ENCODE peak calls at places on chromosomes 11 and 22, in eight cellular contexts. Z is natural killer cell, C is PC-9, K is MM.1S, V is IMR-90, X is NB4, H is AG09309, G is HepG2. R is an unnamed sample.
A peak's percentile ranks its signal among the peaks of the same experiment; 100 is the strongest.

GRCh38 chr11:2584812-2585565 is 114.8 kb downstream of the KCNQ1OT1 start:
- DNase-seq in Z (no peak), C (no peak), K (no peak), V (no peak), X (no peak), H (no peak), G (no peak), R (peak; percentile 13)

GRCh38 chr11:60625262-60625661 is 74.2 kb upstream of the MS4A8 start:
- DNase-seq in Z (no peak), C (peak; percentile 6), K (peak; percentile 64), V (peak; percentile 23), X (peak; percentile 42), H (peak; percentile 4), G (peak; percentile 22), R (no peak)

GRCh38 chr11:56292154-56292553 is at the start of gene OR8H1:
- DNase-seq in Z (no peak), C (no peak), K (no peak), V (no peak), X (no peak), H (no peak), G (no peak), R (no peak)

GRCh38 chr22:42931421-42932196 is 74.5 kb upstream of the ARFGAP3 start:
- DNase-seq in Z (no peak), C (no peak), K (no peak), V (peak; percentile 18), X (peak; percentile 76), H (no peak), G (no peak), R (no peak)

GRCh38 chr11:73314121-73314948 is 6.3 kb downstream of the ARHGEF17 start:
- DNase-seq in Z (peak; percentile 38), C (no peak), K (no peak), V (peak; percentile 72), X (peak; percentile 69), H (no peak), G (peak; percentile 95), R (no peak)

GRCh38 chr11:34397120-34397519 is 39.3 kb upstream of the ABTB2 start:
- DNase-seq in Z (no peak), C (no peak), K (no peak), V (no peak), X (no peak), H (no peak), G (no peak), R (no peak)

GRCh38 chr11:73539506-73540084 is 58.3 kb downstream of the FAM168A start:
- DNase-seq in Z (no peak), C (no peak), K (no peak), V (no peak), X (no peak), H (no peak), G (no peak), R (no peak)

GRCh38 chr11:4559527-4560440 is 14.8 kb downstream of the OR52M1 start:
- DNase-seq in Z (no peak), C (no peak), K (no peak), V (no peak), X (no peak), H (no peak), G (no peak), R (no peak)

GRCh38 chr11:65479184-65480145 is 19.4 kb upstream of the MALAT1 start:
- DNase-seq in Z (no peak), C (no peak), K (no peak), V (peak; percentile 95), X (peak; percentile 51), H (peak; percentile 96), G (no peak), R (no peak)
- TF ChIP-seq CTCF in Z (no peak), C (no peak), K (peak; percentile 13), V (peak; percentile 61), X (peak; percentile 23), H (peak; percentile 61), G (peak; percentile 78), R (no peak)

GRCh38 chr11:123249354-123249753 is 54.3 kb upstream of the CLMP start:
- DNase-seq in Z (no peak), C (no peak), K (no peak), V (peak; percentile 28), X (no peak), H (no peak), G (no peak), R (no peak)

GRCh38 chr11:123245567-123245966 is 50.5 kb upstream of the CLMP start:
- DNase-seq in Z (no peak), C (no peak), K (no peak), V (no peak), X (no peak), H (no peak), G (no peak), R (no peak)

GRCh38 chr11:123246749-123247497 is 51.9 kb upstream of the CLMP start:
- DNase-seq in Z (peak; percentile 72), C (peak; percentile 80), K (peak; percentile 83), V (peak; percentile 81), X (peak; percentile 84), H (no peak), G (peak; percentile 52), R (peak; percentile 45)

GRCh38 chr11:123247813-123248379 is 52.8 kb upstream of the CLMP start:
- DNase-seq in Z (no peak), C (no peak), K (no peak), V (no peak), X (no peak), H (no peak), G (no peak), R (no peak)

DNA sequence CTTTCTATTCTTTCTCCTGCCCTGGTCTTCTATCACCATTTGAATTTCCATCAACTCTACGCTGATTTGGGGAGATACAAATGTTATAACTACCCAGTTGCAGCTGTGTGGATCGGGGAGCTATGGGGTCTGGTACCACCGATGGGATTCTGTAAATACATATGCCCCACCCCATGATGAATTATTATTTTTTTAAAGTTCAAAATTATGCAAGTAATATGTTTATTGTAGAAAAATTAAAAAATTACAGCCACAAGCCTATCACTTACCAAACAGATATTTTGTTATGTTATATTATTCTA is 52.4 kb upstream of the CLMP start:
- DNase-seq in Z (no peak), C (no peak), K (no peak), V (no peak), X (no peak), H (no peak), G (no peak), R (no peak)
- TF ChIP-seq CTCF in Z (peak; percentile 36), C (no peak), K (no peak), V (no peak), X (no peak), H (no peak), G (no peak), R (no peak)

GRCh38 chr11:17760102-17761029 is 25.8 kb downstream of the KCNC1 start:
- DNase-seq in Z (no peak), C (peak; percentile 57), K (peak; percentile 54), V (peak; percentile 39), X (peak; percentile 64), H (no peak), G (peak; percentile 69), R (no peak)
- TF ChIP-seq CTCF in Z (no peak), C (peak; percentile 69), K (peak; percentile 65), V (peak; percentile 73), X (peak; percentile 49), H (peak; percentile 76), G (peak; percentile 98), R (no peak)

GRCh38 chr11:117180661-117181585 is 2.4 kb downstream of the SIDT2 start:
- DNase-seq in Z (peak; percentile 38), C (no peak), K (peak; percentile 74), V (peak; percentile 70), X (peak; percentile 82), H (peak; percentile 40), G (peak; percentile 76), R (no peak)
- TF ChIP-seq CTCF in Z (peak; percentile 57), C (peak; percentile 25), K (peak; percentile 77), V (peak; percentile 93), X (peak; percentile 49), H (peak; percentile 84), G (peak; percentile 88), R (no peak)